ENCODE peak calls at places on chromosomes 7 and 10, in four cellular contexts. B is HCT116, S is HepG2, H is K562. D is an unnamed sample.

GRCh38 chr7:137716061-137716460 is 130.7 kb downstream of the DGKI start:
- DNase-seq in H (no peak), B (no peak), S (no peak), D (no peak)

GRCh38 chr10:15954188-15954587 is 93.9 kb upstream of the MINDY3 start:
- DNase-seq in B (no peak), S (no peak), H (no peak), D (no peak)

GRCh38 chr7:47536705-47537611 is 45.0 kb downstream of the TNS3 start:
- DNase-seq in H (no peak), B (no peak), S (no peak), D (no peak)

GRCh38 chr10:12409171-12409570 is 59.8 kb downstream of the CAMK1D start:
- DNase-seq in H (no peak), B (no peak), S (no peak), D (no peak)

GRCh38 chr10:34932235-34932634 is 117.1 kb upstream of the PARD3 start:
- DNase-seq in B (no peak), S (no peak), H (no peak), D (no peak)

GRCh38 chr7:35185908-35186731 is 67.8 kb downstream of the TBX20 start:
- DNase-seq in B (no peak), S (no peak), H (no peak), D (no peak)

GRCh38 chr7:51234139-51234538 is 82.5 kb downstream of the COBL start:
- DNase-seq in S (no peak), B (no peak), H (no peak), D (no peak)

GRCh38 chr7:50486512-50486911 is 36.4 kb upstream of the FIGNL1 start:
- DNase-seq in H (no peak), B (no peak), S (no peak), D (no peak)

GRCh38 chr7:2631924-2632716 is at the start of gene TTYH3:
- DNase-seq in S (no peak), B (no peak), H (no peak), D (no peak)

GRCh38 chr10:126088144-126088543 is 191.8 kb downstream of the FANK1 start:
- DNase-seq in B (no peak), S (no peak), H (no peak), D (no peak)

DNA sequence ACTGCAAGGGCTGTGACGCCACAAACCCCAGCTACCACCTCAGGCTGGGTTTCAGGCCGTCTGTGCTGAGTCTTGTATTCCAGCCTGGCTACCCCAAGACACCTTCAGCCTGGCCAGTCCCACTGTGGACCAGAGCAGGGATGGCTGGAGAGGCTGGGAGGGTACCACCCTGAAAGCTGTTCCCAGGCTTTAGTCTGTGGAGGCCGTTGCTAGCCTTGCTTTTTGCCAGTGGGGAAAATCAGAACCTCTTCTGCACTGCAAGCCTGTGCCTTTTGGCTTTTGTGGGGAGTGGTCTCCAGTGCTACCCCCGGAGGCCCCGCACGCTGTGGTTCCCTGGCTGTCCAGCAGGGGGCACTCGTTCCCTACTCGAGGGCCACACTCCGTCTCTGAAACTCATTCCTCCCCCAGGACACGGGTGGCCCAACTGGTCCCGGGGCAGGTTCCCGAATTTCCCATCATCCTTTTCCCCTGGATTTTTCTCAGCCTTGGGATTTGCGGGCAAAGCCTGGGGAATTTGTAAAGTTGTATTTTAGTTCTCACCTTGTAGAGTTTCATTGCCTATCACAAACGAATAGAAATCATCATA is 128.4 kb upstream of the BTBD16 start:
- DNase-seq in S (no peak), H (peak), B (no peak), D (no peak)
- TF ChIP-seq TCF7L2 in S (no peak), H (no peak), B (no peak), D (no peak)

GRCh38 chr7:95027181-95027872 is 119.9 kb downstream of the PPP1R9A start:
- DNase-seq in S (no peak), H (no peak), B (no peak), D (no peak)
- TF ChIP-seq TCF7L2 in S (no peak), H (no peak), B (no peak), D (no peak)

GRCh38 chr10:81426722-81427121 is 448.3 kb upstream of the NRG3 start:
- DNase-seq in S (no peak), B (no peak), H (no peak), D (no peak)

DNA sequence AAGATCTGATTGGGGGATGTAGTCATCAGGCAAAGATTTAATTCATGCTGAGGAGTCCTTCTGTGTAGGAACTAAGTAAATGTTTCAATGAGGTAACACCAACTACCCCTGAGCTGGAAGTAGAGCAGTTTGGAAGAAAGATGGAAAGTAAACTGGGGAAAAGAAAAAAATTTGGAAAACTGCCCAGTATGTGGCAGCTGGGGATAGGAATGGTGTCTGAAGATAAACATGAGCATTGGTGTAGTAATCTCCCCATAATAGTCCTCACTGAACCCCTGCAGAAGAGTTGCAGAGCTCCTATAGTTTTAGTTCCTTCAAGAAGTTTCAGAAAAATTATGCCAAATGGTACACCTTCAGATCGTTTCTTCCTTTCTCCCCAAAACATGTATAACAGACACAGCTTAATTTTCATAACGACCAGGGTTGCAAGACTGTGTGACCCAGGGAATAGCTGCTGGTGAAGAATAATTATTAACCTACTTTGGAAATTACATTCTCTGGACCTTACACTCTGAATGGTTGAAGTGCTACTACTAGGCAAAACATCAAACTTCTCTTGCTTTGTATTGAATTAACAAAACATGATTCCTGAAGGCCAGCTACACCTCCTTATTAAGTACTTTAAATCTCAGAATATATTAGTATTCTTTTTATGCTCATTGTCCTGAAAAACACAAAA is 446.4 kb upstream of the NRG3 start:
- DNase-seq in B (no peak), S (no peak), H (no peak), D (no peak)
- TF ChIP-seq TCF7L2 in B (no peak), S (no peak), H (no peak), D (no peak)

GRCh38 chr10:121078036-121078435 is 226.9 kb downstream of the WDR11 start:
- DNase-seq in S (no peak), H (no peak), B (no peak), D (no peak)

GRCh38 chr10:121076760-121077159 is 225.6 kb downstream of the WDR11 start:
- DNase-seq in B (no peak), H (no peak), S (no peak), D (no peak)

GRCh38 chr10:121079226-121079625 is 228.1 kb downstream of the WDR11 start:
- DNase-seq in B (no peak), H (no peak), S (no peak), D (no peak)

GRCh38 chr10:121078672-121079102 is 227.5 kb downstream of the WDR11 start:
- DNase-seq in H (no peak), B (no peak), S (no peak), D (no peak)

DNA sequence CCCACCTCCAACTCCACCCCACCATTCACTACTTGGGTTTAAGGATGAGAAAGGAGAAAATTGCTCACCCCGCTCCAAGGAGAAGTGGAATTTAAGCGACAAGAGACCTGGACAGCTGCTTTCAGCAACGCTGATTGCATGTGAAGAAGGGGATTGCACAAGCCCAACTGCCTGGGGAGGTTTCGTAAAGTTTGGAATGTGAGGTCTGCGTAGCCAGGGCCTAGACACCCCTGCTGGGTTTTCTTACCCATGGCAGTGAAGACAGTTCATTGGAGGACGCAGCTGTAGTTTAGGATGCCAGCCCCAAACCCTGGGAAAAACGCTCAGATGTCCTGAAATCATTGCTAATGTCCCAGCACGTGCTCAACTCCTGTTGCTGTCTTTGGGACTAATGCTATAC is 226.2 kb downstream of the WDR11 start:
- DNase-seq in H (no peak), S (no peak), B (no peak), D (no peak)
- TF ChIP-seq TCF7L2 in H (no peak), S (no peak), B (no peak), D (no peak)

GRCh38 chr7:100801833-100802568 is 25.3 kb downstream of the EPHB4 start:
- DNase-seq in H (peak), S (peak), B (no peak), D (peak)

GRCh38 chr7:100806276-100806675 is 21.0 kb downstream of the EPHB4 start:
- DNase-seq in S (no peak), H (peak), B (no peak), D (no peak)

GRCh38 chr7:100802951-100803350 is 24.4 kb downstream of the EPHB4 start:
- DNase-seq in B (no peak), H (no peak), S (no peak), D (no peak)

GRCh38 chr7:100804681-100805431 is 22.5 kb downstream of the EPHB4 start:
- DNase-seq in B (no peak), S (no peak), H (no peak), D (no peak)

DNA sequence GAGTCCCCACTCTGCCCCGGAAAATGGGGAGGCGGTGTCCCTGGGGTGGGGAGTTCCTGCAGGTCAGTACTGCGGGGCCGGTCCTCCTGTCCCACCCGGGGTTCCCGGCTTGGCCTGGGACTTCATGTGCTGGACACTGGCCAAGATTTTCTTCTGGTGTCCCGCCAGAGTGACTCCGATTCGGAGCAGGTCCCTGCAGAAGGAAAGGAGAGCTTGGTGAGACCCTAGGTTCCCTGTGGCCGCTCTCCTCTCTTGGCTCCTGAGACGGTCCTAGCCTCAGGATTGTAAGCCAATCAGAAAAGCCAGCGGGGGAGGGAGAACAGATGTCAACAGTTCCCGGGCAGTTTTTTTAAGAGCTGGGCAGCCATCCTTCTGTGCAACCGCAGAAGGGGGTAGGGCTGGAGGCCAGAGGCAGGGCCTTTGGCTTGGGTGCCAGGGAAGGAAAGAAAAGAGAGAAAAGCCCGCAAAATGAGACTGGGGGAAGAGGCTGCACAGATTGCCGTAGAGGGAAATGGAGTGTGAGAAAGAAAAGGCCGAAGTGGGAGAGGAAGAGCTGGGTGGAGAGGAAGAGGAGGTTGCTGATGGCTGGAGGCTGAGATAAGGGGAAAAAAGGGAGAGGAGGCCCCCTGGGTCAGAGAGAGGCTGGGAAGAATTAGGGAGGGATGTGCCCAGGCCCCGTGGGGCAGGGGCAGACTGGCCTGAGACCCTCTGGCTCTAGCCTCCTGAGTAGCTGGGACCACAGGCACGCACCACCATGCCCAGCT is 23.7 kb downstream of the EPHB4 start:
- DNase-seq in B (no peak), H (peak), S (peak), D (no peak)
- TF ChIP-seq TCF7L2 in B (no peak), H (no peak), S (no peak), D (no peak)

GRCh38 chr10:4450981-4451501 is 375.0 kb upstream of the AKR1E2 start:
- DNase-seq in H (no peak), S (no peak), B (no peak), D (no peak)
- TF ChIP-seq TCF7L2 in H (no peak), S (no peak), B (no peak), D (no peak)